ENCODE peak calls at places on chromosomes 16 and 17, in five cellular contexts. M, E, U, F and L are unnamed samples. For H3K9me3, the result is how much of the 10 kb centered on the place peaks cover.

GRCh38 chr16:80743772-80744171 is 60.6 kb downstream of the CDYL2 start:
- DNase-seq in M (no peak), E (no peak), U (no peak), F (no peak), L (no peak)

GRCh38 chr16:24577167-24577566 is 37.8 kb downstream of the RBBP6 start:
- DNase-seq in M (peak), E (no peak), U (no peak), F (no peak), L (no peak)

GRCh38 chr17:30969989-30970680 is 704 bp upstream of the RNF135 start:
- DNase-seq in M (peak), E (peak), U (no peak), F (peak), L (peak)

GRCh38 chr16:87152221-87152755 is 164.9 kb downstream of the C16orf95 start:
- DNase-seq in M (no peak), E (no peak), U (no peak), F (no peak), L (no peak)

GRCh38 chr17:82938486-82939212 is 98.8 kb upstream of the ZNF750 start:
- DNase-seq in M (no peak), E (no peak), U (no peak), F (no peak), L (no peak)

GRCh38 chr16:85566502-85567100 is 46.5 kb upstream of the GSE1 start:
- DNase-seq in M (no peak), E (no peak), U (no peak), F (no peak), L (peak)

GRCh38 chr17:45277992-45278391 is 16.1 kb upstream of the SPATA32 start:
- DNase-seq in M (peak), E (peak), U (no peak), F (no peak), L (no peak)

GRCh38 chr17:35917519-35918213 is 12.9 kb downstream of the RDM1 start:
- DNase-seq in M (no peak), E (no peak), U (no peak), F (no peak), L (no peak)

GRCh38 chr17:4859816-4860625 is 26.9 kb downstream of the MINK1 start:
- DNase-seq in M (no peak), E (no peak), U (no peak), F (no peak), L (no peak)

GRCh38 chr17:77521076-77521475 is 380.3 kb downstream of the SEC14L1 start:
- DNase-seq in M (no peak), E (no peak), U (no peak), F (no peak), L (no peak)

GRCh38 chr17:17345686-17346427 is 42.7 kb downstream of the NT5M start:
- DNase-seq in M (no peak), E (no peak), U (no peak), F (no peak), L (no peak)

GRCh38 chr17:9628509-9628908 is 16.8 kb upstream of the USP43 start:
- DNase-seq in M (no peak), E (no peak), U (no peak), F (no peak), L (peak)

GRCh38 chr16:76634847-76635697 is 357.9 kb downstream of the CNTNAP4 start:
- DNase-seq in M (no peak), E (no peak), U (no peak), F (no peak), L (no peak)

GRCh38 chr17:1414001-1414574 is 14.1 kb upstream of the YWHAE start:
- DNase-seq in M (no peak), E (no peak), U (no peak), F (no peak), L (no peak)

GRCh38 chr16:20995711-20996110 is 95.1 kb downstream of the LYRM1 start:
- DNase-seq in M (no peak), E (no peak), U (no peak), F (no peak), L (no peak)

GRCh38 chr16:72285728-72286127 is 113.8 kb upstream of the PMFBP1 start:
- DNase-seq in M (no peak), E (peak), U (no peak), F (no peak), L (no peak)

GRCh38 chr16:31577411-31577810 is 49.7 kb downstream of the AHSP start:
- DNase-seq in M (no peak), E (no peak), U (no peak), F (no peak), L (no peak)
- H3K9me3 ChIP-seq in M (under half), E (under half), U (under half), F (under half), L (under half)

GRCh38 chr17:22707626-22708025 is 1015.3 kb downstream of the KCNJ18 start:
- DNase-seq in M (no peak), E (no peak), U (no peak), F (no peak), L (no peak)
- H3K9me3 ChIP-seq in M (under half), E (under half), U (under half), F (under half), L (under half)

GRCh38 chr16:53417976-53418375 is 16.3 kb upstream of the RBL2 start:
- DNase-seq in M (no peak), E (no peak), U (no peak), F (no peak), L (no peak)

GRCh38 chr16:53417011-53417410 is 17.3 kb upstream of the RBL2 start:
- DNase-seq in M (peak), E (peak), U (no peak), F (no peak), L (no peak)

GRCh38 chr16:53415504-53415903 is 18.8 kb upstream of the RBL2 start:
- DNase-seq in M (no peak), E (no peak), U (no peak), F (peak), L (no peak)

DNA sequence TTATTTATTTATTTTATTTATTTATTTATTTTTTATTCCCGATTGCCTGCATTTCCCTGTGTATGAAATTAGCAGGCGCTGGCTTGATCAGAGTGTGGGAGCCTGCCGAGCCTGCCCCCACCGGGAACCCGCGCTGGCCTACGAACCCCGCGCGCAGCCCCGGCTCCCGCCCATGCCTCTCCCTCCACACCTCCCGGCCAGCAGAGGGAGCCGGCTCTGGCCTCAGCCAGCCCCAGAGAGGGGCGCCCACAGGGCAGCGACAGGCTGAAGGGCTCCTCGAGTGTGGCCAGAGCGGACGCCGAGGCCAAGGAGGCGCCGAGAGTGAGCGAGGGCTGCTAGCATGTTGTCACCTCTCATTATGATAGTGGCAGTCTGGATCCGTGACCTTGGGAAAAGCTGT is 13.0 kb upstream of the RBL2 start:
- DNase-seq in M (no peak), E (no peak), U (no peak), F (no peak), L (no peak)
- H3K9me3 ChIP-seq in M (under half), E (under half), U (under half), F (under half), L (under half)

GRCh38 chr17:60740584-60740983 is 62.9 kb downstream of the BCAS3 start:
- DNase-seq in M (no peak), E (no peak), U (no peak), F (no peak), L (no peak)
- H3K9me3 ChIP-seq in M (under half), E (under half), U (under half), F (under half), L (under half)

GRCh38 chr17:67655478-67656148 is 62.1 kb upstream of the NOL11 start:
- DNase-seq in M (no peak), E (no peak), U (no peak), F (no peak), L (no peak)
- H3K9me3 ChIP-seq in M (under half), E (under half), U (under half), F (under half), L (under half)

GRCh38 chr16:35302859-35303258 is 1843.4 kb downstream of the TP53TG3F start:
- DNase-seq in M (no peak), E (no peak), U (no peak), F (no peak), L (no peak)
- H3K9me3 ChIP-seq in M (under half), E (under half), U (under half), F (under half), L (under half)

GRCh38 chr16:79401157-79401556 is 199.4 kb downstream of the MAF start:
- DNase-seq in M (no peak), E (no peak), U (no peak), F (no peak), L (no peak)

GRCh38 chr16:79401782-79402181 is 198.8 kb downstream of the MAF start:
- DNase-seq in M (no peak), E (no peak), U (no peak), F (no peak), L (no peak)

GRCh38 chr16:79402356-79402755 is 198.2 kb downstream of the MAF start:
- DNase-seq in M (no peak), E (no peak), U (no peak), F (no peak), L (peak)

GRCh38 chr16:79402920-79403319 is 197.6 kb downstream of the MAF start:
- DNase-seq in M (no peak), E (no peak), U (no peak), F (no peak), L (no peak)

GRCh38 chr16:79403534-79403933 is 197.0 kb downstream of the MAF start:
- DNase-seq in M (no peak), E (no peak), U (no peak), F (no peak), L (no peak)
- H3K9me3 ChIP-seq in M (under half), E (under half), U (under half), F (under half), L (under half)

DNA sequence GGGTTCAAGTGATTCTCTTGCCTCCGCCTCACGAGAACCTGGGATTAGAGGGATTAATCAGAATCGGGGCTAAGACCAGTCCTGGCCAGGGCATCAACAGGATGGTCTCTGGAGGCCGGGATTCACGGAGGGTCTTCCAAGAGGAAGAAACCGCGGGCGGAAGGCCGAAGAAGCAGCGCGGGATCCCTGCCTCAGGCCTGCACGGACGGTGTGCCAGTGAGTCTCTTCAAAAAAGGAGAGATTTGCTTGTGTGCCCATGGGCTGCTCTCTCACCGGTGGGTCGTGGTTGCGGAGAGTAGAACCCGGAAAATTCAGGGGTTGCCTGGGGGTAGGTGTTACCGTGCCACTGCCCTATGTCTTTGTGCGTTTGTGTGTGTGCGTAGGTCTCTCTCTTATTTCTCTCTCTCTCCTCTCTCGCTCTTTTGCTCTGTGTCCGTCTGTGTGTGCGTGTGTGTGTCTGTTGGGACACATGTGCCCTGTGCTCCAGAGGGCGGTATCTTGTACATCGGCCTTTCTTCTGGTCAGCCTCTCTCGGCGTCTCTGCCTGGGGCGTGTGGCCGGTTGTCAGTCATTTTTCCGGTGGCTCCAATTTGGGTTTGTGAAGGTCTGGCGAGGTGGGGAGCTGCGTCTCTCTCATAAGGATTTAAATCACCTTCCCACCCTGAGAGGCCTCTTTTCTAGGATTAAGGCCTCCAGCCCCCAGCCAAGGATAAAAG is 613.2 kb downstream of the KCNJ18 start:
- DNase-seq in M (no peak), E (no peak), U (no peak), F (no peak), L (no peak)
- H3K9me3 ChIP-seq in M (under half), E (under half), U (under half), F (under half), L (under half)